ENCODE peak calls at places on chromosomes 1 and 21, in seven cellular contexts. Z is testis, Q is fibroblast of lung, E is K562, X is neural progenitor cell, R is hepatocyte, N is breast epithelium. T is an unnamed sample.

GRCh38 chr1:15004396-15004795 is 149.2 kb upstream of the TMEM51 start:
- DNase-seq in X (no peak), E (no peak), N (no peak), Q (no peak), R (no peak), Z (no peak), T (no peak)

GRCh38 chr1:18020021-18020817 is 87.4 kb upstream of the IGSF21 start:
- DNase-seq in R (no peak), Q (no peak), Z (no peak), N (no peak), X (no peak), E (no peak), T (no peak)

GRCh38 chr1:39762550-39763540 is 8.3 kb downstream of the OXCT2 start:
- DNase-seq in Q (no peak), N (no peak), Z (no peak), R (no peak), X (no peak), E (no peak), T (no peak)

GRCh38 chr1:31460027-31460426 is 47.0 kb downstream of the SERINC2 start:
- DNase-seq in R (peak; percentile 81), X (peak; percentile 68), E (peak; percentile 45), N (no peak), Q (peak; percentile 10), Z (no peak), T (no peak)

GRCh38 chr1:172394167-172394751 is 26.2 kb upstream of the C1orf105 start:
- DNase-seq in R (peak; percentile 54), Q (peak; percentile 15), X (no peak), N (no peak), E (no peak), Z (no peak), T (peak; percentile 29)

GRCh38 chr1:184056921-184057496 is 5.5 kb downstream of the TSEN15 start:
- DNase-seq in R (no peak), E (no peak), N (no peak), X (no peak), Z (no peak), Q (peak; percentile 87), T (no peak)

GRCh38 chr1:183418696-183419095 is 516 bp upstream of the NMNAT2 start:
- DNase-seq in N (no peak), X (no peak), R (no peak), Q (no peak), Z (no peak), E (no peak), T (no peak)

GRCh38 chr1:154318386-154318785 is 2.5 kb upstream of the AQP10 start:
- DNase-seq in R (no peak), N (no peak), Q (no peak), X (no peak), E (no peak), Z (peak; percentile 38), T (no peak)

GRCh38 chr1:101915597-101915996 is 81.1 kb downstream of the OLFM3 start:
- DNase-seq in X (no peak), N (no peak), Z (no peak), Q (no peak), E (no peak), R (no peak), T (no peak)

GRCh38 chr21:27339902-27340301 is 373.0 kb upstream of the ADAMTS5 start:
- DNase-seq in R (no peak), N (no peak), Q (no peak), Z (no peak), X (no peak), E (no peak), T (no peak)

GRCh38 chr1:174550296-174550695 is 102.5 kb downstream of the GPR52 start:
- DNase-seq in Q (peak; percentile 57), E (no peak), Z (no peak), N (no peak), X (no peak), R (no peak), T (no peak)

GRCh38 chr1:1775364-1776226 is 2.7 kb downstream of the NADK start:
- DNase-seq in X (peak; percentile 52), E (peak; percentile 34), Z (no peak), N (no peak), Q (no peak), R (no peak), T (no peak)

GRCh38 chr1:31203215-31203614 is 36.5 kb downstream of the NKAIN1 start:
- DNase-seq in Z (peak; percentile 54), R (no peak), N (no peak), X (no peak), Q (peak; percentile 59), E (no peak), T (no peak)

GRCh38 chr1:47571161-47571560 is 133.3 kb downstream of the FOXD2 start:
- DNase-seq in X (no peak), Q (no peak), N (no peak), R (no peak), E (no peak), Z (no peak), T (no peak)

GRCh38 chr1:81562934-81563333 is 237.8 kb upstream of the ADGRL2 start:
- DNase-seq in Q (no peak), R (no peak), E (no peak), N (no peak), X (no peak), Z (no peak), T (no peak)

GRCh38 chr1:207240325-207241095 is 81.0 kb upstream of the CD55 start:
- DNase-seq in R (peak; percentile 36), N (no peak), E (no peak), Z (no peak), Q (peak; percentile 39), X (no peak), T (no peak)

GRCh38 chr1:167805041-167805556 is 83.3 kb downstream of the MPZL1 start:
- DNase-seq in Q (no peak), E (no peak), R (no peak), X (no peak), N (no peak), Z (no peak), T (no peak)

DNA sequence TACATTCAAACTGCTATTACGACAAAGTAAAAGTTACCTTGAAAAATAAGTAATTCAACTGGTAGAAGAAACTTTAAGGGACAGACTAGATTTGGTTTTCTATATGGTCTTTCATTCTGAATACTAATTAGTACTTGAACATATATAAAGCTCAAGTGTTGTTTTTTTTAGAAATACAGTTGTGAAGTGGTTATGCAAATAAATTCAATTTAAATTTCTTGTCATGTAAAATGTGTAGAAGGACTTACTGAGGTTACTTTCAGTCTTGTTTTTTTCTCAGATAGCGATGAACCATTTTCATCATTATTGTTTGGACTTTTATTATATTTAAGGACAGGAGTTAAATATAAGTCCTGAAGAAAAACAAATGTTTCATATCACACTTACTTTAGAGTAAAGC is 24.4 kb downstream of the HS2ST1 start:
- DNase-seq in R (no peak), Q (no peak), Z (no peak), E (no peak), X (no peak), N (no peak), T (no peak)
- H3K4me1 ChIP-seq in R (peaks cover 20% of the 10 kb centered on the region), Q (no peaks in the 10 kb centered on the region), Z (no peaks in the 10 kb centered on the region), E (peaks cover 18% of the 10 kb centered on the region), X (peaks cover under 1% of the 10 kb centered on the region), N (no peaks in the 10 kb centered on the region), T (no peaks in the 10 kb centered on the region)

GRCh38 chr1:147213271-147213670 is 11.9 kb downstream of the FMO5 start:
- DNase-seq in X (no peak), Z (no peak), R (no peak), Q (no peak), E (no peak), N (no peak), T (no peak)
- H3K27me3 ChIP-seq in X (no peaks in the 10 kb centered on the region), Z (no peaks in the 10 kb centered on the region), R (no peaks in the 10 kb centered on the region), Q (no peaks in the 10 kb centered on the region), E (peaks cover 7% of the 10 kb centered on the region), N (no peaks in the 10 kb centered on the region), T (no peaks in the 10 kb centered on the region)

DNA sequence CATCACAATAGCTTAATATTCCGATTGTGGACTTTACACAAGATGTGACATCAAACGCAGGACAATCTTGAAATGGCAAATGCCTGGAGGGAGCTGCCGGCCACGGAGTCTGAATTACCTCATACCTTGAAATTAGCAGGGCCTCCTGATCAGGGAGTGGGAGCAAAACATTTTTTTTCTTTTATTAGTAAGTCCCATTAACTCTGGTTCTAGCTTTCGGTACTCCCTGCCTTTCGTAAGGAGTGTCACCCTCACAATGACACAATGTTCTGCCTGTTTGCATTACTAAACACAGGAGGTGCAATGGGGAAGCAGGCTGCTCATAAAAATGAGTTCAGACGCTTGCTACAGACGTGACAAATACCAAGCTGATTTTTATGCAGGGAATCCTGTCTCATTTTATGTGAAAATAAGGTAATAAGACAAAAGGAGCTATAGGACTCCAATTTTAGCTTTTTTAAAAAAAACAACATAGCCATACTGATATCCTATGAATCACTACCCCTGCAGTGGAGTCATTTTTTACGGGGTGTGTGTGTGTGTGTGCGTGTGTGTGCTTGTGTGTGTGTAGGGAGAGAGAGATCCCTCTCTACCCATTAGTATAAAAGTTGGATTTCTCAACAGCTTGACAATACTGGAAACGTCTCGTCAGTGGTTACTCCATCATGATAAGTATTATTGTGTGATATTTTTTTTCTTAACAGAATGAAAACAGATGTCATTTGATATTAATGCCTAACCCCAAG is 205.1 kb upstream of the RUNX1 start:
- DNase-seq in X (no peak), Z (no peak), R (peak; percentile 32), E (no peak), N (no peak), Q (peak; percentile 92), T (peak; percentile 50)
- H3K4me1 ChIP-seq in X (peaks cover 5% of the 10 kb centered on the region), Z (no peaks in the 10 kb centered on the region), R (peaks cover 36% of the 10 kb centered on the region), E (no peaks in the 10 kb centered on the region), N (no peaks in the 10 kb centered on the region), Q (peaks cover 6% of the 10 kb centered on the region), T (no peaks in the 10 kb centered on the region)

GRCh38 chr1:201285846-201286245 is 2.5 kb downstream of the PKP1 start:
- DNase-seq in Z (no peak), R (no peak), Q (no peak), E (no peak), N (no peak), X (no peak), T (no peak)

GRCh38 chr1:201288007-201288406 is 4.7 kb downstream of the PKP1 start:
- DNase-seq in N (no peak), X (no peak), Q (no peak), R (no peak), Z (no peak), E (no peak), T (no peak)

GRCh38 chr1:201286445-201286844 is 3.1 kb downstream of the PKP1 start:
- DNase-seq in N (no peak), X (no peak), E (no peak), Q (no peak), R (no peak), Z (no peak), T (no peak)

GRCh38 chr1:201290551-201290950 is 7.2 kb downstream of the PKP1 start:
- DNase-seq in E (no peak), Q (no peak), N (no peak), X (no peak), Z (no peak), R (no peak), T (no peak)

DNA sequence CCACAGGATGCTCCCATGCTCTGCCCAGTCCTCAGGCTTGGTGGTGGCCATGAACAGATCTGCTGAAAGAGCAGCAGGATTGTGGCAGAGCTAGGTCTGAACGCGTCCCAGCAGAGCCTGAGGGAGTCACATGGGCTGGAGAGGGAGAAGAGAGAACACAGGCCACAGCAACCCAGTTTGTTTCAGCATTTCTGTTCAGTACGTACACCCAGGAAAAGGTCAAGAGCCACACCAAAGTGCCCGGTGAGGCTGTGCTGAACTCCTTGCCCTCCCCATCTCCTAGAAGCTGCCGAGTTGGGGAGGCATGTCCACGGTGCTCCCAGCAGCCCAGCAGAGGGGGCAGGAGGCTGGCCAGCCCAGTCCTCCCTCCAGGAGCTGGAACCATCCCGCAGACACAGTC is 5.5 kb downstream of the PKP1 start:
- DNase-seq in Z (no peak), E (no peak), N (no peak), X (no peak), R (no peak), Q (no peak), T (no peak)
- H3K27me3 ChIP-seq in Z (no peaks in the 10 kb centered on the region), E (peaks cover 96% of the 10 kb centered on the region), N (no peaks in the 10 kb centered on the region), X (peaks cover 12% of the 10 kb centered on the region), R (no peaks in the 10 kb centered on the region), Q (peaks cover 39% of the 10 kb centered on the region), T (no peaks in the 10 kb centered on the region)

T was measured in right cardiac atrium.